ENCODE peak calls at places on chromosomes 11 and 22, in nine cellular contexts. L, D, U, H, Q, T, S, C and I are unnamed samples.

GRCh38 chr11:19435306-19435989 is 194.7 kb upstream of the E2F8 start:
- DNase-seq in D (no peak), Q (no peak), L (no peak), C (no peak), H (no peak), S (no peak), T (no peak), U (no peak), I (no peak)

GRCh38 chr11:27124514-27125264 is 84.1 kb downstream of the BBOX1 start:
- DNase-seq in H (no peak), C (no peak), S (no peak), L (no peak), Q (no peak), T (no peak), D (no peak), U (peak), I (no peak)

GRCh38 chr11:128251140-128251539 is 336.2 kb downstream of the ETS1 start:
- DNase-seq in S (no peak), H (no peak), T (no peak), D (no peak), L (no peak), C (no peak), U (peak), Q (no peak), I (no peak)

GRCh38 chr11:66970808-66971442 is 4.2 kb upstream of the C11orf86 start:
- DNase-seq in Q (no peak), C (no peak), D (no peak), H (no peak), U (peak), T (peak), S (no peak), L (peak), I (no peak)

GRCh38 chr22:32911526-32911925 is 110.0 kb downstream of the TIMP3 start:
- DNase-seq in C (peak), T (no peak), S (no peak), U (no peak), H (no peak), Q (no peak), D (no peak), L (no peak), I (no peak)

GRCh38 chr11:114250993-114251796 is 45.0 kb upstream of the NNMT start:
- DNase-seq in Q (no peak), S (no peak), C (no peak), L (no peak), D (no peak), U (no peak), H (no peak), T (no peak), I (no peak)

GRCh38 chr11:83676061-83676460 is 389.9 kb upstream of the CCDC90B start:
- DNase-seq in T (no peak), H (no peak), Q (no peak), U (no peak), S (no peak), L (no peak), C (peak), D (no peak), I (no peak)

GRCh38 chr11:115178705-115179104 is 325.5 kb downstream of the CADM1 start:
- DNase-seq in T (no peak), Q (no peak), D (no peak), C (no peak), L (no peak), S (no peak), H (no peak), U (no peak), I (no peak)

GRCh38 chr11:130765951-130766649 is 150.2 kb downstream of the SNX19 start:
- DNase-seq in L (no peak), Q (no peak), D (no peak), T (no peak), S (no peak), U (no peak), H (no peak), C (no peak), I (no peak)

GRCh38 chr11:103528596-103528995 is 419.4 kb downstream of the DYNC2H1 start:
- DNase-seq in T (no peak), H (no peak), L (no peak), Q (no peak), D (no peak), S (no peak), C (no peak), U (no peak), I (no peak)

GRCh38 chr11:76630600-76630999 is 39.9 kb downstream of the LRRC32 start:
- DNase-seq in C (no peak), T (no peak), H (no peak), U (no peak), L (no peak), S (no peak), Q (no peak), D (no peak), I (no peak)

GRCh38 chr11:76629853-76630599 is 40.5 kb downstream of the LRRC32 start:
- DNase-seq in H (peak), Q (no peak), C (peak), D (peak), L (peak), T (no peak), S (no peak), U (peak), I (no peak)

GRCh38 chr11:76631566-76632308 is 38.8 kb downstream of the LRRC32 start:
- DNase-seq in Q (no peak), L (no peak), U (no peak), T (no peak), D (no peak), S (no peak), H (no peak), C (no peak), I (no peak)

GRCh38 chr11:76634934-76635333 is 35.6 kb downstream of the LRRC32 start:
- DNase-seq in L (no peak), Q (no peak), S (no peak), C (no peak), D (no peak), H (no peak), T (no peak), U (no peak), I (no peak)

GRCh38 chr11:76632492-76632891 is 38.1 kb downstream of the LRRC32 start:
- DNase-seq in T (no peak), Q (no peak), D (no peak), S (no peak), H (no peak), C (no peak), L (no peak), U (no peak), I (no peak)
- H3K4me3 ChIP-seq in T (no peak), Q (no peak), D (no peak), S (no peak), H (no peak), C (no peak), L (no peak), U (no peak), I (no peak)

GRCh38 chr11:35614949-35615569 is 3.2 kb upstream of the FJX1 start:
- DNase-seq in T (no peak), H (no peak), Q (no peak), U (no peak), D (no peak), L (peak), C (no peak), S (no peak), I (no peak)
- H3K4me3 ChIP-seq in T (no peak), H (no peak), Q (no peak), U (no peak), D (no peak), L (no peak), C (no peak), S (no peak), I (no peak)

DNA sequence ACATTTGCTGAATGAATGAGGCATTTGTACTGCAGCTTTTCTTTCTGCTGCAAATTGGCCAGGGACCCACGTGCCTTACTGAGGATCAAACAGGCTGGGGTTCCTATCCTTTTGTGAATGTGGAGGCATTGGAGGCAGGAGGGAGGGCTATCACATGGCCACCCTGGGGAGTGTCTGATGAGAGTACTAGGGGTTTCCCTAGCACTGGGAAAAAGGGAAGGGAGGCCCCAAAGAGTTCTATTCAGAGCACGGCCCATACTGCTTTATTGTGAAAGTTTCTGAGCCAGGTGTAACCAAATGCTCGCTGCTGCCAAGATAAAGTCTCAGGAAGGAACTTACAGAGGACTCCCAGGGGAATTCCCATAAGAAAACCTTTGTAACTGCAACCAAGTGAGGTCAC is 78.4 kb upstream of the ANO1 start:
- DNase-seq in D (no peak), C (no peak), Q (no peak), L (no peak), T (no peak), H (no peak), U (no peak), S (no peak), I (no peak)
- H3K4me3 ChIP-seq in D (no peak), C (no peak), Q (no peak), L (no peak), T (no peak), H (no peak), U (no peak), S (no peak), I (no peak)

GRCh38 chr11:45148276-45148675 is 1.8 kb downstream of the PRDM11 start:
- DNase-seq in S (no peak), L (no peak), Q (no peak), H (no peak), U (no peak), T (no peak), D (no peak), C (no peak), I (no peak)
- H3K4me3 ChIP-seq in S (peak), L (no peak), Q (no peak), H (peak), U (no peak), T (no peak), D (peak), C (no peak), I (no peak)

GRCh38 chr11:94796863-94797262 is 28.7 kb downstream of the AMOTL1 start:
- DNase-seq in H (no peak), S (no peak), C (no peak), Q (no peak), T (no peak), U (no peak), L (no peak), D (no peak), I (no peak)
- H3K4me3 ChIP-seq in H (no peak), S (no peak), C (no peak), Q (no peak), T (no peak), U (no peak), L (no peak), D (no peak), I (no peak)

GRCh38 chr22:23767303-23767672 is 484 bp downstream of the CHCHD10 start:
- DNase-seq in S (no peak), D (no peak), H (no peak), L (no peak), U (no peak), Q (no peak), C (no peak), T (no peak), I (no peak)

GRCh38 chr22:23762866-23763578 is at the start of gene C22orf15:
- DNase-seq in T (no peak), D (no peak), H (no peak), C (peak), U (peak), L (no peak), S (no peak), Q (no peak), I (no peak)

GRCh38 chr22:23760056-23760455 is 2.7 kb upstream of the C22orf15 start:
- DNase-seq in C (no peak), Q (no peak), L (no peak), H (no peak), D (no peak), U (no peak), S (no peak), T (no peak), I (no peak)

GRCh38 chr22:23764931-23765881 is 2.4 kb downstream of the C22orf15 start:
- DNase-seq in S (no peak), T (no peak), L (no peak), U (no peak), D (no peak), H (no peak), Q (no peak), C (no peak), I (no peak)

GRCh38 chr22:23763579-23764331 is 965 bp downstream of the C22orf15 start:
- DNase-seq in U (no peak), S (no peak), L (no peak), C (no peak), H (peak), Q (peak), D (no peak), T (no peak), I (no peak)
- H3K4me3 ChIP-seq in U (no peak), S (no peak), L (no peak), C (no peak), H (peak), Q (peak), D (peak), T (peak), I (no peak)

GRCh38 chr11:2945757-2946287 is 16.6 kb upstream of the PHLDA2 start:
- DNase-seq in Q (no peak), L (no peak), U (no peak), S (no peak), D (no peak), T (no peak), H (no peak), C (no peak), I (no peak)

GRCh38 chr11:2944530-2944929 is 15.3 kb upstream of the PHLDA2 start:
- DNase-seq in C (no peak), H (no peak), Q (no peak), S (no peak), D (no peak), L (no peak), T (no peak), U (no peak), I (no peak)

GRCh38 chr11:2943711-2944118 is 14.5 kb upstream of the PHLDA2 start:
- DNase-seq in S (peak), Q (peak), U (no peak), C (no peak), L (peak), T (no peak), H (peak), D (peak), I (no peak)

GRCh38 chr11:2942872-2943710 is 13.9 kb upstream of the PHLDA2 start:
- DNase-seq in S (no peak), T (no peak), L (no peak), U (no peak), C (no peak), D (no peak), Q (no peak), H (no peak), I (no peak)

GRCh38 chr11:2944953-2945756 is 15.9 kb upstream of the PHLDA2 start:
- DNase-seq in L (peak), T (peak), U (peak), Q (peak), S (peak), H (peak), D (peak), C (no peak), I (no peak)
- H3K4me3 ChIP-seq in L (no peak), T (no peak), U (peak), Q (no peak), S (no peak), H (peak), D (peak), C (no peak), I (no peak)

GRCh38 chr11:497565-498296 is 9.3 kb downstream of the RNH1 start:
- DNase-seq in Q (no peak), D (no peak), T (no peak), C (no peak), H (no peak), L (no peak), U (no peak), S (no peak), I (no peak)
- H3K4me3 ChIP-seq in Q (no peak), D (no peak), T (no peak), C (no peak), H (no peak), L (no peak), U (no peak), S (no peak), I (no peak)

DNA sequence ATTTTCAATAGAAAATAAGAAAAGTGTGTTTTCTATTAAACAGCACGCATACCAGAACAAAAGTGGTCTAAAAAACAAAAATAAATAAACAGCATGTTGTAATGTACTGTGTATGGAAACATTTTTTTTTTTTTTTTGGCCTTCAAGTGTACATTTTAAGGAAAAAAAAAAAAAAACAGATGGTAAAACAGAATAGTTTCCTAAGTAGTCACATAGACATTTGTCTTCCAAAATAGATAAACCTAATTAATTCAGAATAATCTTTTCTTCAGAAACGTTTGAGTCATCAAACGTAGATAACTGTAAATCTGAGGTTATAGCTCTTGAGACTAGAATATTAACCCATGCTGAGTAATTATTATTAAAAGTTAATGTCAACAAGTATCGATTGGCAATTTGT is 396 bp upstream of the CFAP300 start:
- DNase-seq in Q (no peak), S (no peak), U (peak), H (no peak), T (no peak), L (no peak), C (no peak), D (no peak), I (no peak)
- H3K4me3 ChIP-seq in Q (no peak), S (peak), U (peak), H (peak), T (peak), L (no peak), C (peak), D (peak), I (no peak)

DNA sequence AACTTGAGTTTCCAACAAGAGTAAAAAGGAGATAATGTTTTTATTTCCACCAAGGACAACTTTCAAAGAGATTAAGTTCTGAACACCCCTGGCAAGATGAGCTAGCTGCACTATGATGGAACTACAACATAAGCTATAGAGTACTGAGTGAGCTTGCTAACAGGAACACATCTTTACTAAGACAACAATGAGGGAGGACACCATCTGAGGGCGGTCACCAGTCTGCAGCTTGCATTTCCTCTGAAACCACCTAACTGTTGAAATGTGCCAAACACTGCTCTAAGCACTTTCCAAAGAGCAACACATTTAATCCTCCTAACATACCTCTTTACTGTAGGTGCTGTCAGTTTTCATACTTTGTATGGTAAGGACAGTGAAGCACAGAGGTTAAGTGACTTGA is 68.4 kb downstream of the TCF20 start:
- DNase-seq in C (no peak), S (no peak), L (no peak), Q (peak), T (no peak), H (no peak), D (no peak), U (no peak), I (no peak)
- H3K4me3 ChIP-seq in C (no peak), S (no peak), L (no peak), Q (peak), T (no peak), H (no peak), D (no peak), U (no peak), I (no peak)